ENCODE peak calls at places on chromosomes 12 and 14, in six cellular contexts. S is GM06990, I is AG10803, Z is AG04450, T is mucosa of descending colon, O is neural progenitor cell. H is an unnamed sample.

GRCh38 chr14:100765296-100765695 is 38.6 kb downstream of the DLK1 start:
- DNase-seq in S (no peak), I (no peak), Z (no peak), T (no peak), O (no peak), H (no peak)

GRCh38 chr14:104563742-104564615 is 15.6 kb upstream of the C14orf180 start:
- DNase-seq in S (peak; percentile 41), I (peak; percentile 33), Z (no peak), T (no peak), O (peak; percentile 89), H (peak; percentile 87)

GRCh38 chr12:87930652-87931051 is 98.5 kb downstream of the C12orf50 start:
- DNase-seq in S (no peak), I (no peak), Z (no peak), T (no peak), O (no peak), H (no peak)

GRCh38 chr14:64202731-64203130 is 91.4 kb downstream of the ESR2 start:
- DNase-seq in S (no peak), I (no peak), Z (no peak), T (no peak), O (no peak), H (no peak)

GRCh38 chr14:91008759-91009409 is 51.6 kb downstream of the RPS6KA5 start:
- DNase-seq in S (peak; percentile 26), I (no peak), Z (no peak), T (no peak), O (peak; percentile 26), H (no peak)

GRCh38 chr12:96751626-96752025 is 155.4 kb upstream of the NEDD1 start:
- DNase-seq in S (no peak), I (no peak), Z (no peak), T (no peak), O (no peak), H (no peak)

GRCh38 chr12:58288191-58288590 is 346.8 kb downstream of the ATP23 start:
- DNase-seq in S (no peak), I (peak; percentile 95), Z (peak; percentile 66), T (no peak), O (no peak), H (no peak)

GRCh38 chr14:101527987-101528386 is 33.3 kb upstream of the DIO3 start:
- DNase-seq in S (no peak), I (no peak), Z (no peak), T (no peak), O (no peak), H (no peak)

GRCh38 chr12:58008658-58009057 is 67.3 kb downstream of the ATP23 start:
- DNase-seq in S (no peak), I (no peak), Z (no peak), T (no peak), O (no peak), H (no peak)

GRCh38 chr12:109716512-109717389 is 3.1 kb downstream of the FAM222A start:
- DNase-seq in S (no peak), I (peak; percentile 62), Z (no peak), T (no peak), O (no peak), H (no peak)

GRCh38 chr12:47989666-47990065 is 14.6 kb downstream of the COL2A1 start:
- DNase-seq in S (no peak), I (no peak), Z (no peak), T (no peak), O (no peak), H (no peak)

GRCh38 chr12:13182881-13183280 is 13.6 kb upstream of the EMP1 start:
- DNase-seq in S (no peak), I (no peak), Z (no peak), T (no peak), O (no peak), H (no peak)

DNA sequence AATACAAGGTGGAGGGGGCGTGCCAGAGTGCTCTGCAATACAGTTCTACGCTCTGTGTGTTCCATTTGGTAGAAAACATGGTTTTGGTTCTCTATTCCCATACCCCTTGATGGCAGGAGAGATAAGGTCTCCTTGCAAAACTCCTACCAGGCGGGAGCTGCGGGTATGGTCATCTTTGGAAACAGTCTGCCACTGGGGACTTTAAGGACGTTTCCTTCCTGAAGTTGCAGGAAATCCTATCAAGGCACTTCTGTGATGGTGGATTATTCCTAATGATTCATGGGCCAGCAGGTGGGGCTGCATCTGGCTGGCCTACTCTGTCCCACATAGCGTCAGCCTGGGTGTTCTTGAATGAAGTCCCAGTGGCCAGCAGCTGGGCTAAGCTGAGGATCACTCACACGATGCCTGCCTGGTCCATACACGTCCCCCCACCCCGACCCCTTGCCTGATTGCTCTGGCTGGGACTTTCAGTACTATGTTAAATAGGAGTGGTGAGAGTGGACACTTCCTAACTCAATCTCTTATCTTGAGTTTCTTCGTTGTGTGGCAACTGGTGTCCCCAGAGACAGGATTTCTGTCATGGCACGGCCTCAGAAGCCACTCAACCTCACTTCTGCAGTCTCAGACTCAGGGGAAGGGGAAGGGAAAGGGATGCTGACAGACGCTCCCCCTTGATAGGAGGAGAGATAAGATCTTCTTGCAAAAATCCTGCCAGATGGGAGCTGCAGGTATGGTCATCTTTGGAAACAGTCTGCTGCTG is 61.1 kb upstream of the FKBP4 start:
- DNase-seq in S (no peak), I (no peak), Z (no peak), T (no peak), O (peak; percentile 21), H (no peak)
- TF ChIP-seq CTCF in S (no peak), I (no peak), Z (no peak), T (no peak), O (peak; percentile 8), H (no peak)

GRCh38 chr12:104143002-104143401 is 5.0 kb upstream of the NFYB start:
- DNase-seq in S (no peak), I (no peak), Z (no peak), T (no peak), O (no peak), H (no peak)

GRCh38 chr12:104138747-104139186 is 757 bp upstream of the NFYB start:
- DNase-seq in S (no peak), I (peak; percentile 15), Z (no peak), T (no peak), O (peak; percentile 31), H (peak; percentile 10)

GRCh38 chr12:104142543-104142942 is 4.5 kb upstream of the NFYB start:
- DNase-seq in S (no peak), I (no peak), Z (no peak), T (no peak), O (no peak), H (no peak)

GRCh38 chr12:104147346-104147745 is 9.3 kb upstream of the NFYB start:
- DNase-seq in S (no peak), I (no peak), Z (no peak), T (no peak), O (no peak), H (no peak)

DNA sequence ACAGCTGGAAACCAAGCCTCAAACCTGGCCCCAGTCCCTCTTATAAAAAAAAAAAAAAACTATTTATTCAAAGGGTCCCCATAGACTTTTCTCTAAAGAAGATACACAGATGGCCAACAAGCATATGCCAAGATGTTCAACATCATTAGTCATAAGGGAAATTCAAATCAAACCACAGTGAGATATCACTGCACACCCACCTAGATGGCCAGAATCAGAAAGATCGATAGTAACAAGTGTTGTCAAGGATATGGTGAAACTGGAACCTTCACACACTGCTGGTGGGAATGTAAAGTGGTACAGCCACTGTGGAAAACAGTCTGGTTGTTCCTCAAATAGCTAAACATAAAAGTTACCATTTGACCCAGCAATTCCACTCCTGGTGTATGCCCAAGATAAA is 5.9 kb upstream of the NFYB start:
- DNase-seq in S (no peak), I (no peak), Z (no peak), T (no peak), O (no peak), H (no peak)
- TF ChIP-seq CTCF in S (no peak), I (no peak), Z (no peak), T (no peak), O (no peak), H (no peak)

DNA sequence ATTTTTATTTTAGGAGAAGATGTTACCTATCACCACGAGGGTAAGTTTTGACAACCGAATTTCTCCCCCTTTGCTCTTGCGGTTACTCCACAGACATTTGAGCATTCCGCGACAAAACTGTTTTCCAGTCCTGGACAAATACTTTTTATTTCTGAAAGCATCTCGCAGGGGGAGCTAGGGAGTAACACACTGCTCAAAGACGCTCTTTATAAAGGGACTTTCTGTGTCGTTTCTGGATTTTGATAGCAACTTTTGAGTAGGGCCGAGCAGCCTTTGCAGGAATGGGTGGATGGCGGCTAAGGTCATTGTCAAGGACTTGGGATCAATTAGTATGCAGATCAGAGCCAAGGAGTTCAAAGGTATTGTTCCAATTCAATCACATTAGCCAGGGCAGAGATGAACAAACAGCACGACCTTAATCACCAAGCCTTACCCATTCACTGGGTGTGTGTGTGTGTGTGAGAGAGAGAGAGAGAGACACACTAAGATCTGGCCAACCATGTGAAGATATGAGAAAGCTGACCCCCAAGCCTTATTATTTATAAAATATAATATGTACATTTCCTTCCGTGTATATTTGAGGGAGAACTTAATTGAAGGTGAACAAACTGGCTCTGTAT is 613.6 kb downstream of the VRK1 start:
- DNase-seq in S (no peak), I (no peak), Z (no peak), T (no peak), O (peak; percentile 28), H (no peak)
- TF ChIP-seq CTCF in S (peak; percentile 32), I (peak; percentile 4), Z (no peak), T (no peak), O (peak; percentile 30), H (no peak)

GRCh38 chr12:119505001-119505400 is 88.6 kb upstream of the TMEM233 start:
- DNase-seq in S (no peak), I (no peak), Z (no peak), T (no peak), O (no peak), H (no peak)

GRCh38 chr12:119500209-119500608 is 93.4 kb upstream of the TMEM233 start:
- DNase-seq in S (no peak), I (no peak), Z (no peak), T (no peak), O (no peak), H (no peak)
- TF ChIP-seq CTCF in S (no peak), I (no peak), Z (no peak), T (no peak), O (peak; percentile 11), H (no peak)

DNA sequence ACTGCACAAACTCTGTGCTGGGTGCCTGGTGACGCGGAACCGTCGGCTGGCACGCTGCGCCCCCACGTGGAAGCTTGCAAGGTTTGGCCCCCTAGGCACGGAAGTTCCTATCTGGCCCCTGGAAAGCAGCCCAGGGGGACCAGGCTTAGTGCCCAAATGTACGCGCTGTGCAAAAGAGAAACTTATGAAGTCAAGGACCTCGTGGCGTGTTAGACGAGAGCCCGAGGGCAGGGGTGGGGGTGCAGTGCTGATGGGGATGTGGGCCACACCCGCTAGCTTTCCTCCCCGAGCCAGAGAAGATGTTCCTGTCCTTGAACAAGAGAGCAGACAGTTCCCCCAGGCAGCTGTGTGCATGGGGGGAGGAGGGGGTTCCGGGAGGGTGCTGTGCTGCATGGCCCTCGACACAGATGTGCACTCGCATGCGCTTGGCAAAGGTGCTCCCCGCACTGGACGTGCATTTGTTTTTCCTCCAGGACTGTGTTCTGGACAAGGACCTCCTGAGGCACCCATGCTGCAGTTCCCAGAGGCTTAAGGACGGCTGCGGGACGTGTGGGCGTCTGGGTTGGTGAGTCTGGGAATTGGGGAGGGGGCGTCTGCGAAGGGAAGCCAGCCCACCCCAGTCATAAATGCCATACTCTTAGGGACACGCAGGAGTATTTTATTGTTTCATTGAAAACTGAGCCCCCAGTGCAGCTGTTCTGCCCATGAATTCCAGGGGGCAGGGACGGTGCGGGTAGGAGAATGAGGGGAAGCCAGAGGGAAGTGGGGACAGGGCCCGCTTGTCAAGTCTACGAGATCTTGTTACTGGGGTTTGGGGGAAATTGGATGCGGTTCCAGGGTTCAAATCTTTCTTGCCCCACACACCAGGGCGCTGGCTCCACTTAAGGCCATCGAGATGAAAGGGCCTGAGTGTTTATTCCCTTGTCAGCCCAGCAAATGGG is 80.0 kb downstream of the NTF3 start:
- DNase-seq in S (peak; percentile 12), I (peak; percentile 62), Z (peak; percentile 23), T (peak; percentile 54), O (peak; percentile 62), H (peak; percentile 47)
- TF ChIP-seq CTCF in S (peak; percentile 65), I (peak; percentile 68), Z (peak; percentile 78), T (peak; percentile 29), O (peak; percentile 82), H (peak; percentile 55)